ENCODE peak calls at places on chromosomes 13 and 19, in four cellular contexts. V, A, J and D are unnamed samples.

GRCh38 chr13:75223981-75224742 is 257.8 kb downstream of the TBC1D4 start:
- DNase-seq in V (no peak), A (no peak), J (no peak), D (no peak)

GRCh38 chr19:47444388-47444821 is 25.1 kb upstream of the MEIS3 start:
- DNase-seq in V (no peak), A (no peak), J (peak), D (no peak)

GRCh38 chr13:29507356-29507755 is 88.1 kb downstream of the SLC7A1 start:
- DNase-seq in V (no peak), A (no peak), J (no peak), D (no peak)

GRCh38 chr19:46984077-46985010 is 35.3 kb upstream of the NPAS1 start:
- DNase-seq in V (no peak), A (peak), J (no peak), D (no peak)

GRCh38 chr19:3420909-3421619 is 54.7 kb downstream of the NFIC start:
- DNase-seq in V (no peak), A (no peak), J (no peak), D (no peak)

GRCh38 chr13:81540777-81541176 is 1199.9 kb upstream of the SPRY2 start:
- DNase-seq in V (no peak), A (no peak), J (no peak), D (no peak)

GRCh38 chr13:72536668-72537399 is 190.6 kb downstream of the MZT1 start:
- DNase-seq in V (no peak), A (no peak), J (no peak), D (no peak)

GRCh38 chr13:112748947-112749346 is 59.1 kb downstream of the ATP11A start:
- DNase-seq in V (no peak), A (no peak), J (no peak), D (no peak)

GRCh38 chr13:110287031-110287828 is 19.7 kb downstream of the COL4A1 start:
- DNase-seq in V (no peak), A (no peak), J (no peak), D (no peak)

GRCh38 chr13:113656015-113656588 is 1.9 kb downstream of the ATP4B start:
- DNase-seq in V (no peak), A (no peak), J (no peak), D (no peak)

GRCh38 chr13:104024416-104025170 is 958.4 kb upstream of the SLC10A2 start:
- DNase-seq in V (no peak), A (no peak), J (no peak), D (no peak)

GRCh38 chr19:11578342-11579142 is 1.1 kb upstream of the ACP5 start:
- DNase-seq in V (no peak), A (peak), J (peak), D (peak)

GRCh38 chr19:42850981-42851717 is 28.4 kb downstream of the PSG1 start:
- DNase-seq in V (no peak), A (no peak), J (no peak), D (no peak)

GRCh38 chr19:47176627-47177090 is 46.0 kb downstream of the SAE1 start:
- DNase-seq in V (no peak), A (no peak), J (no peak), D (no peak)

GRCh38 chr13:39600766-39601165 is 2.2 kb downstream of the LHFPL6 start:
- DNase-seq in V (no peak), A (no peak), J (no peak), D (no peak)

GRCh38 chr13:48233886-48234488 is 981 bp downstream of the ITM2B start:
- DNase-seq in V (peak), A (no peak), J (no peak), D (no peak)

GRCh38 chr13:92537485-92537884 is 689.1 kb upstream of the GPC6 start:
- DNase-seq in V (no peak), A (no peak), J (no peak), D (no peak)

GRCh38 chr13:82719987-82720386 is 1162.3 kb downstream of the SLITRK1 start:
- DNase-seq in V (no peak), A (no peak), J (no peak), D (no peak)

GRCh38 chr13:43688230-43688907 is 98.4 kb downstream of the ENOX1 start:
- DNase-seq in V (no peak), A (no peak), J (no peak), D (no peak)

DNA sequence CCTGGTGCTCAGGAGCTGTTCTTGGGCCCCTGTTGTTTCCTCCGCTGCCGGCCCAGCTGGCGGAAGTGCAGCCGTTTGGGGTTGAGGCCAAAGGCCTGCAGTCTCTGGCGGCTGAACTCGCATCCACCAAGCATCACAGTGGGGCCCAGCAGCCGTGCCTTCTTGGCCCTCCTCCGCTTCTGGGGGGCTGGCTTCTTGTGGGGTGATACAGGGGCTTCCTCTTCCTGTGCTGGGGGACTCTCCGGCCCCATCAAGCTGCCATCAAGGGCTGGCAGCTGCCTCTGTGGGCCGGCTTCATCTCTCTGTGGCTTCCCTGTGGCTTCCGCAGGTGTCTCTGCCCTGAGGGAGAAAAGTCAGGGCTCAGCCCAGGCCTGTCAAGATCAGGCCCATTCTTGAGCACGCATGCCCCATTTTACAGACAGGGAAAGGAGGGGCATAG is 10.3 kb downstream of the ATG4D start:
- DNase-seq in V (peak), A (no peak), J (no peak), D (peak)
- TF ChIP-seq SPI1 in V (peak), A (peak), J (no peak), D (no peak)

GRCh38 chr19:49006905-49007304 is 10.0 kb downstream of the LHB start:
- DNase-seq in V (no peak), A (no peak), J (no peak), D (no peak)

GRCh38 chr19:49004964-49005614 is 11.4 kb downstream of the RUVBL2 start:
- DNase-seq in V (no peak), A (no peak), J (no peak), D (no peak)

GRCh38 chr19:48999481-49000325 is 6.0 kb downstream of the RUVBL2 start:
- DNase-seq in V (no peak), A (no peak), J (peak), D (no peak)

GRCh38 chr19:49009828-49010227 is 7.1 kb downstream of the LHB start:
- DNase-seq in V (no peak), A (no peak), J (no peak), D (no peak)

GRCh38 chr19:49004133-49004532 is 10.4 kb downstream of the RUVBL2 start:
- DNase-seq in V (no peak), A (no peak), J (no peak), D (no peak)
- TF ChIP-seq SPI1 in V (no peak), A (no peak), J (no peak), D (no peak)

DNA sequence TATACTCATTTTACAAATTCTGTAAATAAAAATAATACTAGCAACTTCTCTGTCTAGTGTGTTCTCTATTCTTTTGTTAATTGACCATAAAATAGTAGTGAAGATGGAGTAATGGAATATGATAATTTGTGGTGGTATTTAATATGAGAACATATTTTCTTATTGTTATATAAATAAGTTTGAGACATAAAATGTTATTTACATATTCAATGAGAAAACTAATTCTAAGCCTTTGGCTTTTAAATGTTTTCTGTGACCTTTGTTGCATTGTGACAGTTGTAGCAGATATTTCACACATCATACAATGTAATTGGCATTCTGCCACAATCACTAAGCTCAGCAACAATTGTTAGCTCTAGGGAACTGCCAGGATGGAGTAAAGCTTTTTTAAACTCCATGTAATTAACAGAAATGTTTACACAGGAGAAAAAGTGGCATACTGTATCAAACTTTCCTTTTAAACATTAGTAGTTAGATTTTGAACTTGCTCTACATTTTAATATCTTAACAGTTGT is 562.1 kb upstream of the PCDH9 start:
- DNase-seq in V (no peak), A (no peak), J (no peak), D (no peak)
- TF ChIP-seq SPI1 in V (no peak), A (no peak), J (no peak), D (no peak)

DNA sequence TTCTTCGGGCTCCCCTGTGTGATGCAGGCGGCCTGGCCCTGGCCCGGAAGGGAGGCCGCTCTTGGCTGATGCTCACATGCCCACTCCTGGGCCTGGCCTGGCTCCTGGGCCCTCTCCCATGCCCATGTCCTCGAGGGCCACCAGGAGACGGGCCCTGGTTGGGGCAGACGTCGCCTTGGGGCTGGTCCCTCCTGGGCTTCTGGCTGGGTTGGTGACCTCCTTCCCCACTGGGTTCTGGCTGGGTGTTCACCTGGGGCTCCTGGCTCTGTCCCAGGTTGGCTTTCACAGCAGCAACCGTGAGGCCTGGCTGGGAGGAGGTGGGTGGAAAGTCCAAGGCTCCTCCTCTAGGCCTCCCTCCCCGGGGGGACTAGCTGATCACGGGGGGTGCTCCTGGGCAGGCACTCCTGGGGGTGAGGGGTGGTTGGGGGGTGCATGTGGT is 15.5 kb upstream of the SLC7A10 start:
- DNase-seq in V (no peak), A (no peak), J (no peak), D (no peak)
- TF ChIP-seq SPI1 in V (no peak), A (no peak), J (no peak), D (no peak)

DNA sequence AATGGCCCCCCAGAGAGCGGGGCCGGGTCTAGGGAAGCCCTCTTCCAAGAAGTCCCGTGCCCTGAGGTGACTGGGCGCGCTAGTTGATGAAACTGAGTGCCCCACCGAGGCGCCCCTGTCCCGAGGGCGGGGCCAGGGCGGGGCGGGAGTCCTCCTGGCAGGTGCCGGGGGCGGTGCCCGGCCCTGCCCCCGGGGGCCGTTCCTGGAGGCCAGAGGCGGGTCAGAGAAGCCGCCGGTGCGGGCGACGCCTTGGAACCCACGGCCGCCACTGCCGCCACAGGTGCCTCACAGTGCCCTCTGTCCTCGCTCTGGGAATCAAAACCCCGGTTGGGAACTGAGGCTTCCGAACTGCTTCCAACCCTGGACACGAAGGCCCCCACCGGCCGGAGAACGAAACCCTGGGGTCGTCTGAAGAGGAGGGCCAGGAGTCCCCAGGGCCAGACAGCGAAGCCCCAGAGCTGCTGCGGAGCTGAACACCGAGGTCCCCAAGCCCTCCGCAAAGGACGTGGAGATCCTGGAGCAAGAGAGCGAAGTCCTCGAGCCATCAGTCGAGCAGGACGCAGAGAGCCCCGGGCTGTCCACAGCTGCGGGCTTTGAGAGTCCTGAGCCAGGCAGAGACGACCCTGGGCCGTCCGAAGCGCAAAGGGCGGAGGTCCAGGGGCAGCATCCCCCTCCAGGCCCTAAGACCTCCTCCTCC is at the start of gene MISP3:
- DNase-seq in V (no peak), A (no peak), J (no peak), D (no peak)
- TF ChIP-seq SPI1 in V (no peak), A (no peak), J (no peak), D (no peak)

DNA sequence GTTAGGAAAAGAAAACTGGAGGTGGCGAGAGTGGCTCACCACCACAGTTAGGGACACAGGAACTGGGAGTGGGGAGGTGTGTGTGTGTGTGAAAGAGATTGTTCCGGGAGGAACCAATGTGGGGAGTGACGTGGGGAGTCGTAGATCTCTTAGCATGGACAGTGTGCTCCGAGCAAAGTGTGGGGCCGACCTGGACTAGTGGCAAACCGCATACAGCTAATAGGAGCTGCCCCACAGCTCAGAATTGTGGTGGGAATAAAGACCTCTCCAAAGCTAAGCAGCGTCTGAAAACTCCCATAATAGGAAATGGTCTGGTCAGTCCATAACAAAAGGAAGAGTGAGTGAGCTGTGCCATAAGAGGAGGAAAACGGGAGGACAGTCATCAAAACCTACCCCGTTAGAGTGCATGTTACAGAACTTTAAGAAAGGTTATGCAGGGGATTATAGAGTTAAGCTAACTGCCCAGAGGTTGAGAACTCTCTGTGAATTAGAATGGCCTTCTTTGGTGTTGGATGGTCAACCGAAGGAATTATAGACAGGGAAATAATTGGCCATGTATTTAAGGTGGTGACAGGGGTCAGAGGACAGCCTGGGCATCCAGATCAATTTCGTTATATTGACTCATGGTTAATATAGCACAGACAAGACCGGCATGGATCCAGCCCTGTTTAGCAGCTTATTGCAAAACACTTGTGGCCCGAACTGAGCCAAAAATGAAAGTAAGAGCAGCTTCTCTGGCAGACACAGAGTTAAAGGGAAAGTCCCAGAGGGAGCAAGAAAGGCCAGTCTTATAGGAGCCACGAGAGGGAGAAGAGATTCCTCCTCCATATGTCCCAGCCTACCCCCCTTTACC is 8.9 kb upstream of the SLC15A1 start:
- DNase-seq in V (peak), A (no peak), J (no peak), D (no peak)
- TF ChIP-seq SPI1 in V (no peak), A (no peak), J (no peak), D (no peak)

DNA sequence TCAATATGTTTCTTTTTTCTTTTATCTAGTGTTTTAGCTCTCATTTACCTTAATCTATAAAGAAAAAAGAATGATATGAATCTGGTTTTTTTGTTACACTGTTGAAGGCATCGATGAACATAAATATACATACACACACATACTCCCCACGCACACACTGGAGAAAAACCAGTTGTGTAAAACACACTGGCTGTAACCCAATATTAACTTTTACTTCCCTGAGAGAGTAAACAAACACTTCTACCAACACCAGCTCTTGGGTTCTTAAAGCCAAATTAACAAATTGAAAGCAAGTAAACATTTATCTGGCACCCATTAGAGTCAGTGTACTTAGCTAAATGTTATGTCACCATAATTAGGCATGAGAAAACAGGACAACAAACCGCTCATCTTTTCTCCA is 145.7 kb downstream of the ABCC4 start:
- DNase-seq in V (no peak), A (no peak), J (no peak), D (no peak)
- TF ChIP-seq SPI1 in V (no peak), A (no peak), J (no peak), D (no peak)

GRCh38 chr19:2039959-2040646 is 10.9 kb downstream of the MKNK2 start:
- DNase-seq in V (no peak), A (peak), J (no peak), D (no peak)
- TF ChIP-seq SPI1 in V (no peak), A (no peak), J (no peak), D (no peak)